ENCODE peak calls at places on chromosome 11, in four cellular contexts. O is mucosa of descending colon; I is activated CD4-positive, alpha-beta memory T cell treated with anti-CD3 and anti-CD28 coated beads for 36 hours; G is AG04450. S is an unnamed sample.

GRCh38 chr11:64879226-64879900 is 942 bp upstream of the EHD1 start:
- DNase-seq in I (no peak), G (no peak), O (no peak), S (no peak)

GRCh38 chr11:83680351-83680750 is 394.2 kb upstream of the CCDC90B start:
- DNase-seq in I (no peak), G (no peak), O (no peak), S (no peak)

GRCh38 chr11:61555051-61555969 is 25.6 kb downstream of the SYT7 start:
- DNase-seq in G (no peak), O (no peak), I (no peak), S (no peak)

GRCh38 chr11:77346906-77347603 is 45.6 kb upstream of the GDPD4 start:
- DNase-seq in O (no peak), I (no peak), G (peak; percentile 72), S (no peak)

GRCh38 chr11:32297629-32298028 is 137.7 kb downstream of the WT1 start:
- DNase-seq in O (no peak), I (no peak), G (no peak), S (no peak)

GRCh38 chr11:85889676-85890579 is 34.7 kb downstream of the CCDC83 start:
- DNase-seq in G (no peak), I (no peak), O (no peak), S (peak; percentile 84)

GRCh38 chr11:76661306-76661751 is 9.2 kb downstream of the LRRC32 start:
- DNase-seq in G (no peak), I (no peak), O (no peak), S (no peak)

GRCh38 chr11:35013514-35014191 is 97.2 kb downstream of the PDHX start:
- DNase-seq in O (no peak), I (peak; percentile 53), G (no peak), S (no peak)

GRCh38 chr11:126334665-126335462 is 20.6 kb upstream of the ST3GAL4 start:
- DNase-seq in O (no peak), I (no peak), G (no peak), S (no peak)

GRCh38 chr11:61362542-61362875 is 335 bp downstream of the TMEM138 start:
- DNase-seq in I (peak; percentile 56), O (peak; percentile 44), G (no peak), S (no peak)

GRCh38 chr11:7520011-7520942 is 6.5 kb downstream of the PPFIBP2 start:
- DNase-seq in G (no peak), I (no peak), O (no peak), S (no peak)

GRCh38 chr11:123182101-123182500 is 12.9 kb downstream of the CLMP start:
- DNase-seq in G (no peak), O (no peak), I (no peak), S (no peak)

GRCh38 chr11:17591293-17591692 is 44.2 kb downstream of the OTOG start:
- DNase-seq in O (no peak), I (no peak), G (no peak), S (no peak)

GRCh38 chr11:130424613-130425140 is 3.7 kb downstream of the ADAMTS8 start:
- DNase-seq in G (no peak), O (no peak), I (no peak), S (no peak)

GRCh38 chr11:33620423-33621120 is 80.1 kb downstream of the C11orf91 start:
- DNase-seq in O (no peak), G (no peak), I (no peak), S (peak; percentile 47)

GRCh38 chr11:10302744-10303557 is 1.9 kb upstream of the ADM start:
- DNase-seq in G (no peak), O (peak; percentile 96), I (peak; percentile 79), S (no peak)

GRCh38 chr11:80841716-80842115 is 1400.9 kb upstream of the TENM4 start:
- DNase-seq in O (no peak), I (no peak), G (no peak), S (no peak)

GRCh38 chr11:12421386-12421785 is 44.0 kb downstream of the PARVA start:
- DNase-seq in O (no peak), I (no peak), G (no peak), S (no peak)

GRCh38 chr11:29293825-29294224 is 723.0 kb downstream of the KCNA4 start:
- DNase-seq in G (peak; percentile 62), O (no peak), I (no peak), S (no peak)

GRCh38 chr11:73414977-73415492 is 38.8 kb downstream of the RELT start:
- DNase-seq in G (no peak), I (no peak), O (no peak), S (no peak)

GRCh38 chr11:76114238-76114637 is 92.1 kb downstream of the WNT11 start:
- DNase-seq in G (no peak), I (no peak), O (no peak), S (no peak)

GRCh38 chr11:132042296-132042695 is 671.9 kb downstream of the NTM start:
- DNase-seq in G (no peak), I (no peak), O (no peak), S (no peak)

GRCh38 chr11:125315088-125315740 is 150.7 kb downstream of the PKNOX2 start:
- DNase-seq in G (no peak), I (no peak), O (peak; percentile 8), S (no peak)

GRCh38 chr11:19961225-19961624 is 199.1 kb downstream of the DBX1 start:
- DNase-seq in O (no peak), I (no peak), G (no peak), S (no peak)

GRCh38 chr11:33044281-33044680 is 4.9 kb downstream of the TCP11L1 start:
- DNase-seq in G (no peak), O (no peak), I (no peak), S (no peak)

GRCh38 chr11:117704416-117705150 is 92.4 kb downstream of the DSCAML1 start:
- DNase-seq in I (no peak), O (no peak), G (no peak), S (no peak)

GRCh38 chr11:16860632-16861031 is 122.2 kb downstream of the C11orf58 start:
- DNase-seq in G (no peak), I (no peak), O (no peak), S (no peak)

GRCh38 chr11:108170191-108170590 is 48.8 kb downstream of the ACAT1 start:
- DNase-seq in G (no peak), I (no peak), O (no peak), S (no peak)